ENCODE peak calls at places on chromosomes 4 and X, in seven cellular contexts. One of them, this sample, is unnamed.

GRCh38 chrX:70479970-70480659 is 35.5 kb downstream of the DLG3 start:
- DNase-seq in GM12878: no peak
- DNase-seq in esophagus squamous epithelium: no peak
- DNase-seq in transverse colon: peak
- DNase-seq in tibial nerve: no peak
- DNase-seq in H1: no peak
- DNase-seq in HCT116: no peak
- DNase-seq in this sample: peak

GRCh38 chrX:41781500-41781899 is 57.5 kb downstream of the GPR82 start:
- DNase-seq in GM12878: no peak
- DNase-seq in esophagus squamous epithelium: no peak
- DNase-seq in transverse colon: no peak
- DNase-seq in tibial nerve: no peak
- DNase-seq in H1: no peak
- DNase-seq in HCT116: peak
- DNase-seq in this sample: no peak

GRCh38 chr4:29596228-29596627 is 1123.9 kb upstream of the PCDH7 start:
- DNase-seq in transverse colon: no peak
- DNase-seq in tibial nerve: no peak
- DNase-seq in GM12878: no peak
- DNase-seq in H1: no peak
- DNase-seq in HCT116: no peak
- DNase-seq in esophagus squamous epithelium: no peak
- DNase-seq in this sample: no peak

GRCh38 chr4:187172340-187172761 is 448.7 kb upstream of the FAT1 start:
- DNase-seq in GM12878: no peak
- DNase-seq in tibial nerve: no peak
- DNase-seq in H1: no peak
- DNase-seq in esophagus squamous epithelium: no peak
- DNase-seq in transverse colon: peak
- DNase-seq in HCT116: no peak
- DNase-seq in this sample: peak

GRCh38 chr4:10640535-10641159 is 43.9 kb downstream of the CLNK start:
- DNase-seq in GM12878: no peak
- DNase-seq in HCT116: no peak
- DNase-seq in H1: no peak
- DNase-seq in tibial nerve: peak
- DNase-seq in transverse colon: no peak
- DNase-seq in esophagus squamous epithelium: no peak
- DNase-seq in this sample: no peak

GRCh38 chr4:78627046-78627965 is 75.7 kb downstream of the ANXA3 start:
- DNase-seq in tibial nerve: no peak
- DNase-seq in GM12878: no peak
- DNase-seq in transverse colon: no peak
- DNase-seq in H1: no peak
- DNase-seq in HCT116: no peak
- DNase-seq in esophagus squamous epithelium: no peak
- DNase-seq in this sample: no peak

GRCh38 chr4:52250124-52250523 is 199.0 kb downstream of the SPATA18 start:
- DNase-seq in tibial nerve: peak
- DNase-seq in HCT116: no peak
- DNase-seq in H1: no peak
- DNase-seq in transverse colon: no peak
- DNase-seq in esophagus squamous epithelium: no peak
- DNase-seq in GM12878: no peak
- DNase-seq in this sample: no peak

GRCh38 chr4:74109894-74110605 is 11.1 kb upstream of the CXCL2 start:
- DNase-seq in HCT116: peak
- DNase-seq in transverse colon: no peak
- DNase-seq in H1: no peak
- DNase-seq in esophagus squamous epithelium: no peak
- DNase-seq in GM12878: no peak
- DNase-seq in tibial nerve: no peak
- DNase-seq in this sample: no peak

GRCh38 chr4:169791527-169792156 is 33.9 kb upstream of the HPF1 start:
- DNase-seq in transverse colon: peak
- DNase-seq in HCT116: peak
- DNase-seq in GM12878: no peak
- DNase-seq in tibial nerve: peak
- DNase-seq in esophagus squamous epithelium: no peak
- DNase-seq in H1: peak
- DNase-seq in this sample: peak

GRCh38 chr4:150385606-150386005 is 196.3 kb upstream of the MAB21L2 start:
- DNase-seq in GM12878: no peak
- DNase-seq in tibial nerve: peak
- DNase-seq in H1: no peak
- DNase-seq in HCT116: no peak
- DNase-seq in transverse colon: no peak
- DNase-seq in esophagus squamous epithelium: peak
- DNase-seq in this sample: no peak

GRCh38 chr4:8308144-8308543 is 38.6 kb downstream of the HTRA3 start:
- DNase-seq in esophagus squamous epithelium: no peak
- DNase-seq in transverse colon: no peak
- DNase-seq in H1: no peak
- DNase-seq in HCT116: no peak
- DNase-seq in tibial nerve: no peak
- DNase-seq in GM12878: no peak
- DNase-seq in this sample: no peak

GRCh38 chr4:113781439-113782040 is 20.0 kb upstream of the CAMK2D start:
- DNase-seq in HCT116: no peak
- DNase-seq in H1: no peak
- DNase-seq in GM12878: no peak
- DNase-seq in transverse colon: no peak
- DNase-seq in tibial nerve: no peak
- DNase-seq in esophagus squamous epithelium: no peak
- DNase-seq in this sample: no peak

GRCh38 chr4:81369898-81370297 is 101.8 kb downstream of the RASGEF1B start:
- DNase-seq in transverse colon: no peak
- DNase-seq in esophagus squamous epithelium: no peak
- DNase-seq in H1: no peak
- DNase-seq in tibial nerve: no peak
- DNase-seq in HCT116: no peak
- DNase-seq in GM12878: no peak
- DNase-seq in this sample: no peak

GRCh38 chr4:13892739-13893105 is 265.2 kb upstream of the BOD1L1 start:
- DNase-seq in H1: no peak
- DNase-seq in tibial nerve: no peak
- DNase-seq in GM12878: no peak
- DNase-seq in esophagus squamous epithelium: no peak
- DNase-seq in HCT116: no peak
- DNase-seq in transverse colon: no peak
- DNase-seq in this sample: no peak

GRCh38 chr4:138948918-138949317 is 66.7 kb upstream of the NOCT start:
- DNase-seq in tibial nerve: no peak
- DNase-seq in GM12878: no peak
- DNase-seq in esophagus squamous epithelium: no peak
- DNase-seq in transverse colon: no peak
- DNase-seq in HCT116: no peak
- DNase-seq in H1: no peak
- DNase-seq in this sample: no peak

GRCh38 chr4:28296239-28296638 is 1435.6 kb downstream of the STIM2 start:
- DNase-seq in HCT116: no peak
- DNase-seq in transverse colon: no peak
- DNase-seq in esophagus squamous epithelium: no peak
- DNase-seq in GM12878: no peak
- DNase-seq in tibial nerve: no peak
- DNase-seq in H1: no peak
- DNase-seq in this sample: no peak

GRCh38 chr4:112753333-112753732 is 116.4 kb downstream of the LARP7 start:
- DNase-seq in HCT116: no peak
- DNase-seq in transverse colon: no peak
- DNase-seq in esophagus squamous epithelium: no peak
- DNase-seq in GM12878: no peak
- DNase-seq in tibial nerve: no peak
- DNase-seq in H1: no peak
- DNase-seq in this sample: no peak

GRCh38 chr4:76809594-76810305 is 88.2 kb downstream of the SOWAHB start:
- DNase-seq in esophagus squamous epithelium: no peak
- DNase-seq in H1: no peak
- DNase-seq in tibial nerve: no peak
- DNase-seq in GM12878: no peak
- DNase-seq in HCT116: no peak
- DNase-seq in transverse colon: no peak
- DNase-seq in this sample: no peak

GRCh38 chrX:1391370-1391706 is 575 bp downstream of the SLC25A6 start:
- DNase-seq in transverse colon: no peak
- DNase-seq in HCT116: no peak
- DNase-seq in H1: peak
- DNase-seq in esophagus squamous epithelium: no peak
- DNase-seq in GM12878: peak
- DNase-seq in tibial nerve: no peak
- DNase-seq in this sample: no peak

GRCh38 chrX:71128166-71128833 is 9.9 kb downstream of the MED12 start:
- DNase-seq in tibial nerve: no peak
- DNase-seq in H1: no peak
- DNase-seq in transverse colon: no peak
- DNase-seq in esophagus squamous epithelium: no peak
- DNase-seq in HCT116: no peak
- DNase-seq in GM12878: no peak
- DNase-seq in this sample: no peak

GRCh38 chrX:13059676-13060499 is 15.5 kb upstream of the FAM9C start:
- DNase-seq in transverse colon: no peak
- DNase-seq in H1: no peak
- DNase-seq in HCT116: peak
- DNase-seq in esophagus squamous epithelium: no peak
- DNase-seq in GM12878: no peak
- DNase-seq in tibial nerve: no peak
- DNase-seq in this sample: no peak

GRCh38 chrX:7334253-7334935 is 186.4 kb upstream of the PUDP start:
- DNase-seq in esophagus squamous epithelium: no peak
- DNase-seq in transverse colon: no peak
- DNase-seq in GM12878: no peak
- DNase-seq in tibial nerve: no peak
- DNase-seq in H1: no peak
- DNase-seq in HCT116: no peak
- DNase-seq in this sample: no peak

GRCh38 chr4:123363729-123364128 is 32.9 kb upstream of the SPRY1 start:
- DNase-seq in esophagus squamous epithelium: no peak
- DNase-seq in tibial nerve: no peak
- DNase-seq in HCT116: no peak
- DNase-seq in GM12878: no peak
- DNase-seq in H1: no peak
- DNase-seq in transverse colon: no peak
- DNase-seq in this sample: no peak

GRCh38 chrX:15384304-15384703 is at the start of gene VEGFD:
- DNase-seq in tibial nerve: no peak
- DNase-seq in HCT116: no peak
- DNase-seq in H1: no peak
- DNase-seq in GM12878: no peak
- DNase-seq in esophagus squamous epithelium: no peak
- DNase-seq in transverse colon: no peak
- DNase-seq in this sample: no peak

GRCh38 chrX:130401415-130402210 is at the start of gene RBMX2:
- DNase-seq in esophagus squamous epithelium: peak
- DNase-seq in tibial nerve: peak
- DNase-seq in H1: peak
- DNase-seq in HCT116: peak
- DNase-seq in GM12878: peak
- DNase-seq in transverse colon: peak
- DNase-seq in this sample: peak
- TF ChIP-seq POLR2A in esophagus squamous epithelium: peak
- TF ChIP-seq POLR2A in tibial nerve: peak
- TF ChIP-seq POLR2A in H1: no peak
- TF ChIP-seq POLR2A in HCT116: peak
- TF ChIP-seq POLR2A in GM12878: peak
- TF ChIP-seq POLR2A in transverse colon: peak
- TF ChIP-seq POLR2A in this sample: peak

GRCh38 chr4:98658287-98659105 is at the start of gene TSPAN5:
- DNase-seq in esophagus squamous epithelium: no peak
- DNase-seq in GM12878: no peak
- DNase-seq in HCT116: peak
- DNase-seq in H1: no peak
- DNase-seq in transverse colon: peak
- DNase-seq in tibial nerve: peak
- DNase-seq in this sample: peak
- TF ChIP-seq POLR2A in esophagus squamous epithelium: peak
- TF ChIP-seq POLR2A in GM12878: peak
- TF ChIP-seq POLR2A in HCT116: no peak
- TF ChIP-seq POLR2A in H1: no peak
- TF ChIP-seq POLR2A in transverse colon: no peak
- TF ChIP-seq POLR2A in tibial nerve: peak
- TF ChIP-seq POLR2A in this sample: no peak

GRCh38 chrX:153971632-153972367 is at the start of gene HCFC1:
- DNase-seq in transverse colon: peak
- DNase-seq in HCT116: peak
- DNase-seq in H1: no peak
- DNase-seq in esophagus squamous epithelium: peak
- DNase-seq in tibial nerve: peak
- DNase-seq in GM12878: peak
- DNase-seq in this sample: peak
- TF ChIP-seq POLR2A in transverse colon: no peak
- TF ChIP-seq POLR2A in HCT116: no peak
- TF ChIP-seq POLR2A in H1: no peak
- TF ChIP-seq POLR2A in esophagus squamous epithelium: peak
- TF ChIP-seq POLR2A in tibial nerve: peak
- TF ChIP-seq POLR2A in GM12878: peak
- TF ChIP-seq POLR2A in this sample: peak

GRCh38 chrX:11367609-11368430 is 74.6 kb downstream of the AMELX start:
- DNase-seq in H1: no peak
- DNase-seq in tibial nerve: no peak
- DNase-seq in transverse colon: no peak
- DNase-seq in GM12878: no peak
- DNase-seq in HCT116: no peak
- DNase-seq in esophagus squamous epithelium: no peak
- DNase-seq in this sample: no peak
- TF ChIP-seq POLR2A in H1: no peak
- TF ChIP-seq POLR2A in tibial nerve: no peak
- TF ChIP-seq POLR2A in transverse colon: no peak
- TF ChIP-seq POLR2A in GM12878: no peak
- TF ChIP-seq POLR2A in HCT116: no peak
- TF ChIP-seq POLR2A in esophagus squamous epithelium: no peak
- TF ChIP-seq POLR2A in this sample: no peak

DNA sequence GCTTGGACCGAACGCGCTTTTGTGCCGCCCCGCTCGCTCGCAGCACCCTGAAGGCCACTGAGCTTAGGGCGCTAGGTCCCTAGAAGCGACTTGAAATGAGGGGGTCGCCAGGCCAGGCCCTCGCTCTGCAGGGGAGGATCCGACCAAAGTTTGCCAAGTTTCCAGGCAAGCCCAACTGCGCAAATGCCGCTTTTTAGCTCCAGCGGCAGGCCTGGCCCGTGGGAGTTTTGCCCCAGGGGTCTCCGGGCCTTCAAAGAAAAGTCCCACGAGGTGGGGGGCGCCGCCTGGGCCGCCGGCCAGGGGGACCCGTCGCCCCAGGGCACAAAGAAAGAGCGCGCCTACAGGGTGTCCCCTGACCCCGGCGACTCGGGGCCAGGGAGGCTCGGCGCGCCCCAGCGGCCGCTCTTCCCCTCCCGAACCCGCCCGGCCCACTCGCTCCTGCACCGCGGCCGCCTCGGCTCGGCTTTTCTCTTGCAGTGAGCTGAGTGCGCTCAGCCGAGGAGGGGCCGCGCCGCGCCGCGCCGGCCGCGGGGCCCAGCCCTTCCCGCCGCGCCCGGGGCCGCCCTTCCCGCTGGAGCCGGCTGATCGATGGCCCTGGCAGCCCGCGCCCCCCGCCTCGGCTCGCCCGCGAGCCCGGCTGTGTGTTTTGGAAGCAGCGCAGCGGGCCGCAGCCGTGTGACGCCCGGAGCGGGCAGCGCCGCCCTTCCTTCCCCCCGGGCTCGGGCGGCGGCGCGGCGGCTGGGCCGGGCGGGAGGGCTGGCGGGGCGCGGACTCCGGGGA is 788 bp upstream of the KLF3 start:
- DNase-seq in H1: no peak
- DNase-seq in tibial nerve: no peak
- DNase-seq in transverse colon: no peak
- DNase-seq in GM12878: no peak
- DNase-seq in HCT116: no peak
- DNase-seq in esophagus squamous epithelium: peak
- DNase-seq in this sample: no peak
- TF ChIP-seq POLR2A in H1: no peak
- TF ChIP-seq POLR2A in tibial nerve: peak
- TF ChIP-seq POLR2A in transverse colon: peak
- TF ChIP-seq POLR2A in GM12878: peak
- TF ChIP-seq POLR2A in HCT116: no peak
- TF ChIP-seq POLR2A in esophagus squamous epithelium: peak
- TF ChIP-seq POLR2A in this sample: peak

This sample was measured in prostate gland.